ENCODE peak calls at places on chromosomes 7 and 10, in seven cellular contexts. P is lung; Z is MM.1S; X is HCT116; R is GM23248; C is CD8-positive, alpha-beta memory T cell; I is stomach. N is an unnamed sample. For H3K4me1 and H3K36me3, the result is how much of the 10 kb centered on the place peaks cover.

GRCh38 chr10:58436071-58436470 is 50.9 kb downstream of the TFAM start:
- DNase-seq in I (no peak), R (no peak), P (no peak), X (peak), C (no peak), Z (peak), N (no peak)

GRCh38 chr10:95350830-95351228 is 60.0 kb upstream of the PDLIM1 start:
- DNase-seq in I (no peak), C (no peak), X (no peak), Z (no peak), R (no peak), P (no peak), N (no peak)

GRCh38 chr10:96509017-96509641 is 4.6 kb downstream of the TLL2 start:
- DNase-seq in P (no peak), I (no peak), R (peak), Z (no peak), C (no peak), X (no peak), N (no peak)

GRCh38 chr10:43402880-43403452 is 6.0 kb downstream of the HNRNPF start:
- DNase-seq in Z (no peak), R (no peak), C (no peak), I (no peak), X (no peak), P (no peak), N (no peak)

GRCh38 chr10:113056468-113057021 is 106.5 kb downstream of the TCF7L2 start:
- DNase-seq in I (no peak), R (peak), C (no peak), X (no peak), P (no peak), Z (no peak), N (no peak)

GRCh38 chr7:75943864-75944263 is 28.9 kb downstream of the POR start:
- DNase-seq in I (peak), R (peak), C (no peak), Z (no peak), X (peak), P (no peak), N (no peak)

GRCh38 chr10:34092891-34093290 is 722.2 kb downstream of the PARD3 start:
- DNase-seq in P (no peak), R (peak), C (no peak), Z (no peak), X (no peak), I (no peak), N (no peak)

GRCh38 chr7:27213150-27213903 is 13.4 kb upstream of the HOXA13 start:
- DNase-seq in I (no peak), X (no peak), R (no peak), Z (no peak), C (no peak), P (no peak), N (no peak)

GRCh38 chr7:69091476-69091875 is 506.8 kb upstream of the AUTS2 start:
- DNase-seq in X (no peak), I (no peak), P (no peak), Z (no peak), C (no peak), R (no peak), N (no peak)

GRCh38 chr7:2734761-2735571 is 47.0 kb downstream of the AMZ1 start:
- DNase-seq in I (peak), X (no peak), C (no peak), R (no peak), P (no peak), Z (no peak), N (no peak)

GRCh38 chr7:95693551-95694333 is 78.6 kb upstream of the DYNC1I1 start:
- DNase-seq in I (no peak), X (peak), C (no peak), Z (no peak), P (no peak), R (peak), N (no peak)

GRCh38 chr10:91349381-91349780 is 60.8 kb upstream of the HECTD2 start:
- DNase-seq in P (no peak), C (no peak), X (no peak), R (peak), Z (no peak), I (no peak), N (no peak)

GRCh38 chr10:126088144-126088543 is 191.8 kb downstream of the FANK1 start:
- DNase-seq in P (no peak), I (no peak), R (peak), Z (no peak), X (no peak), C (no peak), N (no peak)

GRCh38 chr7:84633-85020 is 107.7 kb upstream of the FAM20C start:
- DNase-seq in R (no peak), I (peak), X (no peak), C (no peak), Z (no peak), P (no peak), N (no peak)

GRCh38 chr10:52387744-52388143 is 73.7 kb downstream of the DKK1 start:
- DNase-seq in C (no peak), P (no peak), Z (no peak), X (peak), R (no peak), I (no peak), N (no peak)

GRCh38 chr7:28647076-28647421 is 234.7 kb downstream of the CREB5 start:
- DNase-seq in R (no peak), Z (no peak), I (no peak), C (no peak), P (no peak), X (no peak), N (no peak)

GRCh38 chr7:20224005-20224404 is 6.8 kb upstream of the MACC1 start:
- DNase-seq in Z (no peak), I (no peak), R (no peak), C (no peak), X (no peak), P (no peak), N (no peak)

GRCh38 chr10:10209152-10209551 is 808.5 kb upstream of the CELF2 start:
- DNase-seq in C (no peak), Z (no peak), X (no peak), I (no peak), P (peak), R (peak), N (no peak)

GRCh38 chr7:8065356-8065813 is 96.8 kb downstream of the GLCCI1 start:
- DNase-seq in X (no peak), P (no peak), I (no peak), Z (no peak), C (no peak), R (peak), N (no peak)

GRCh38 chr10:71246591-71247143 is 34.3 kb downstream of the UNC5B start:
- DNase-seq in I (peak), Z (no peak), X (peak), P (no peak), C (no peak), R (no peak), N (no peak)

GRCh38 chr10:71242621-71243009 is 30.2 kb downstream of the UNC5B start:
- DNase-seq in C (no peak), P (no peak), X (no peak), R (no peak), Z (no peak), I (no peak), N (no peak)

GRCh38 chr10:71243756-71244637 is 31.6 kb downstream of the UNC5B start:
- DNase-seq in P (no peak), R (peak), X (no peak), I (no peak), Z (no peak), C (no peak), N (no peak)

GRCh38 chr10:71245420-71246325 is 33.3 kb downstream of the UNC5B start:
- DNase-seq in X (no peak), I (no peak), R (no peak), Z (no peak), C (no peak), P (no peak), N (no peak)

GRCh38 chr10:71244638-71245419 is 32.5 kb downstream of the UNC5B start:
- DNase-seq in Z (no peak), I (peak), R (peak), C (no peak), X (no peak), P (no peak), N (no peak)
- H3K4me1 ChIP-seq in Z (under half), I (half or more), R (under half), C (under half), X (under half), P (under half), N (under half)

GRCh38 chr7:9955138-9955537 is 1018.5 kb upstream of the PHF14 start:
- DNase-seq in R (no peak), P (no peak), X (no peak), C (no peak), Z (no peak), I (no peak), N (no peak)
- H3K4me3 ChIP-seq in R (no peak), P (no peak), X (no peak), C (no peak), Z (no peak), I (no peak), N (no peak)

GRCh38 chr7:98923512-98923911 is 45.2 kb downstream of the TRRAP start:
- DNase-seq in P (no peak), R (no peak), I (no peak), C (no peak), Z (no peak), X (no peak), N (no peak)
- H3K36me3 ChIP-seq in P (under half), R (under half), I (half or more), C (half or more), Z (under half), X (under half), N (half or more)

DNA sequence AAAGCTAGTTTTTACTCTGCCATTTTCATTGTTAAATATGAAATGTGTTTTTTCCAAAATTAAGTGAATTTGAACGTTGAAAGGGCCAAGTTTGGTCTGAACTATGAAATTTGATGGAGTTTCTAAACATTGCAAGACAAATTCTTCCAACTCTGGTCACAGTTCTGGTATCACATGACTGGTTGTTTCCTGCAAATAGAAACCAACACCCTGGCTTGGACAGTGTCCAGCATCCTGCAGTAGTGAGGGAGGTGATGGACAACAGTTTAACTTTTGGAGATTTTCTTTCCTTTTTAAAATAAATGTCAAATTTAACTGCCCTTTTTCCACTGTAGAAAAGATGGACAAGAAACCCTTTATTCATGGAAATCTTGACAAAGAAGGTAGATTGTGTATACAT is 54.8 kb upstream of the AGBL3 start:
- DNase-seq in C (no peak), P (no peak), R (peak), I (no peak), X (no peak), Z (no peak), N (no peak)
- H3K4me1 ChIP-seq in C (under half), P (under half), R (under half), I (under half), X (under half), Z (under half), N (under half)

DNA sequence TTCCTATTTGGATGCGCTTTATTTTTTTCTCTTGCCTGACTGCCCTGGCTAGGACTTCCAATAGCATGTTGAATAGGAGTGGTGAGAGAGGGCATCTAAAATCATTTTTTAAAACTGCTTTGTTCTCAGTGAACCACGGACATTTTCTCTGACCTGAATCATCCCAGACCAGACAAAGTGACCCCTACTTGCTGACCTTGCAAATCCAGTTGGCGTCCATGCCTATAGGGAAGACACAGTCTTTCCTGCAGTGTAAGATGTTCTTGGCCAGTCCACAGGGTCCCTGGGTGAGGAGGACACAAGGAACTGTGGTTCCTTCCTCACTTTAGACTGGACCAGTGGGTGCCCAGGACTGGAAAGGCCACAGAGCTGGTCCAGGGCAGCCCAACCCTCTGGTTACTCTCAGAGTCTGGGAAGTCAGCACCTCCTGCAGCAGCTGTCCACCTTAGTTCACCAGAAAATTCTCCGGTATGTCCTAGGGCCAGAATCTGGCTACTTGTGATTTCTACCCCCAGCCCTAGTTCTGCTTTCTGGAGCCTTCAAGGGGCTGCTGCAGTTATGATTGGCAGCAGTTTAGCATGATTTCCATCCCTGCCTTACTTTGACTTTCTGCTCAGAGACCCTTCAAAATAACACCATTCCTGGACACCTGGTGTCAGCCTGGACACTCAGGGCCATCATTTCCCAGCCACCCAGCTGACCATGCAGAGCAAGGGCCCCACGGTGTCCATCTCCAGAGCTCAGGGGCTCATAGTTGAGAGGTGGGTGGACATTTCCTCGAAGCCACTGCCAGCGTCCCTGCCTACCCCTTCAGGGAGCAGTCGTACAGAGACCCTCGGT is 19.3 kb downstream of the VIPR2 start:
- DNase-seq in Z (no peak), X (no peak), R (no peak), P (no peak), C (no peak), I (peak), N (no peak)
- H3K4me3 ChIP-seq in Z (no peak), X (no peak), R (no peak), P (no peak), C (no peak), I (no peak), N (no peak)

GRCh38 chr7:44494960-44495359 is 4.5 kb upstream of the NUDCD3 start:
- DNase-seq in Z (no peak), P (no peak), X (no peak), C (no peak), R (no peak), I (no peak), N (no peak)

GRCh38 chr7:44496385-44496784 is 5.9 kb upstream of the NUDCD3 start:
- DNase-seq in I (no peak), X (no peak), Z (no peak), R (no peak), P (no peak), C (no peak), N (no peak)

GRCh38 chr7:44497151-44498013 is 6.9 kb upstream of the NUDCD3 start:
- DNase-seq in Z (no peak), X (no peak), R (no peak), P (no peak), C (no peak), I (no peak), N (no peak)

DNA sequence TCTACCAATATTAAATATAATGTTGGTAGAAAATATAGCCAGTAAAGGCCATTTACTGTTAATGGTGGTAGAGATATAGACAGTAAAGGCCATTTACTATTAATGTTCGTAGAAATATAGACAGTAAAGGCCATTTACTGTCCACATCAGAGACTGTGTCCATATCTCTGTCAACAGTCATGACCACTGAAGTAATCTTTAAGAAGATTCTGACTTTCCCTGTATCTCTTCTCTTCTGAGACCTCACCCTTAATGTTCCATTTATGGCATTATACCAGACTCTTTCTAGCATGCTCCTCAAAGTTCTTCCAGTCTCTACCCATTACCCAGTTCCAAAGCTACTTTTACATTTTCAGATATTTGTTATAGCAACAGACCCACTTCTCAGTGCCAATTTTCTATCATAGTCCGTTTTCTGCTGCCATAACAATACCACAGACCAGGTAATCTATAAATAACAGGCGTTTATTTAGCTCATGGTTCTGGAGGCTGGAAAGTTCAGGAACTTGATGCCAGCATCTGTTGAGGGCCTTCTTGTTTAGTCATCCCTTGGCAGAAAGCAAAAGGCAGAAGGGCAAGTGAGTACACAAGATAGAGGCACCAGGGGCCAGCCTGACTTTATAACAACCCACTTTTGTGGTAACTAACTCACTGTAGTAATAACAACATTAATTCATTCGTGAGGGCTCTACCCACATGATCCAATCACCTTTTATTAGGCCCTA is 7.9 kb upstream of the NUDCD3 start:
- DNase-seq in Z (no peak), C (no peak), P (no peak), I (no peak), X (no peak), R (peak), N (no peak)
- H3K36me3 ChIP-seq in Z (under half), C (under half), P (under half), I (under half), X (under half), R (under half), N (under half)

GRCh38 chr7:116534790-116535189 is 10.0 kb downstream of the CAV1 start:
- DNase-seq in I (no peak), R (peak), P (peak), Z (no peak), X (no peak), C (no peak), N (no peak)
- H3K4me1 ChIP-seq in I (under half), R (half or more), P (under half), Z (under half), X (under half), C (under half), N (under half)

N was measured in effector memory CD4-positive, alpha-beta T cell.